ENCODE peak calls at places on chromosomes 1 and 21, in four cellular contexts. T, Q, W and R are unnamed samples.

GRCh38 chr1:55055084-55055882 is 15.9 kb downstream of the PCSK9 start:
- DNase-seq in T (no peak), Q (no peak), W (no peak), R (peak; percentile 22)

GRCh38 chr1:153678519-153679336 is at the start of gene NPR1:
- DNase-seq in T (no peak), Q (peak; percentile 66), W (no peak), R (peak; percentile 54)

GRCh38 chr21:26469789-26470188 is 103.3 kb downstream of the CYYR1 start:
- DNase-seq in T (peak; percentile 50), Q (no peak), W (no peak), R (no peak)

GRCh38 chr1:12398135-12398450 is 168.3 kb downstream of the VPS13D start:
- DNase-seq in T (no peak), Q (no peak), W (no peak), R (no peak)

GRCh38 chr1:172674831-172675613 is 16.1 kb downstream of the FASLG start:
- DNase-seq in T (no peak), Q (no peak), W (no peak), R (no peak)

GRCh38 chr1:50637460-50637859 is 214.2 kb upstream of the DMRTA2 start:
- DNase-seq in T (peak; percentile 21), Q (no peak), W (no peak), R (no peak)

GRCh38 chr1:185305419-185305818 is 11.6 kb downstream of the IVNS1ABP start:
- DNase-seq in T (no peak), Q (peak; percentile 65), W (no peak), R (no peak)

GRCh38 chr1:240111558-240111957 is 19.9 kb downstream of the FMN2 start:
- DNase-seq in T (no peak), Q (peak; percentile 61), W (no peak), R (no peak)

GRCh38 chr1:45493116-45493697 is 2.2 kb upstream of the TESK2 start:
- DNase-seq in T (peak; percentile 51), Q (peak; percentile 72), W (no peak), R (peak; percentile 38)

GRCh38 chr1:16175610-16176553 is 20.0 kb upstream of the EPHA2 start:
- DNase-seq in T (peak; percentile 91), Q (no peak), W (no peak), R (no peak)

GRCh38 chr21:38965241-38965640 is 159.5 kb downstream of the ETS2 start:
- DNase-seq in T (peak; percentile 51), Q (no peak), W (no peak), R (no peak)

GRCh38 chr1:87796521-87796920 is 467.8 kb downstream of the LMO4 start:
- DNase-seq in T (no peak), Q (no peak), W (no peak), R (no peak)

GRCh38 chr21:27564684-27565280 is 597.9 kb upstream of the ADAMTS5 start:
- DNase-seq in T (peak; percentile 70), Q (peak; percentile 65), W (peak; percentile 7), R (peak; percentile 38)

GRCh38 chr1:70090875-70091274 is 114.5 kb downstream of the LRRC40 start:
- DNase-seq in T (peak; percentile 79), Q (peak; percentile 25), W (no peak), R (no peak)

GRCh38 chr1:119549719-119550141 is 42.7 kb downstream of the HSD3B1 start:
- DNase-seq in T (peak; percentile 67), Q (peak; percentile 88), W (peak; percentile 19), R (peak; percentile 81)

GRCh38 chr1:164983023-164983650 is 373.4 kb downstream of the LMX1A start:
- DNase-seq in T (no peak), Q (peak; percentile 65), W (no peak), R (peak; percentile 46)

GRCh38 chr1:162629077-162629637 is 3.1 kb upstream of the DDR2 start:
- DNase-seq in T (no peak), Q (no peak), W (no peak), R (no peak)

GRCh38 chr1:188958461-188959115 is 1519.1 kb downstream of the BRINP3 start:
- DNase-seq in T (peak; percentile 33), Q (peak; percentile 40), W (no peak), R (no peak)

GRCh38 chr1:53657891-53658396 is 81.0 kb downstream of the GLIS1 start:
- DNase-seq in T (no peak), Q (no peak), W (no peak), R (no peak)
- H3K79me1 ChIP-seq in T (peaks cover 32% of the 10 kb centered on the region), Q (peaks cover 9% of the 10 kb centered on the region), W (no peaks in the 10 kb centered on the region), R (no peaks in the 10 kb centered on the region)

GRCh38 chr1:29629814-29630516 is 393.6 kb downstream of the PTPRU start:
- DNase-seq in T (no peak), Q (no peak), W (no peak), R (peak; percentile 14)
- H3K56ac ChIP-seq in T (no peak overlapping the region), Q (no peak overlapping the region), W (no peak overlapping the region), R (no peak overlapping the region)

DNA sequence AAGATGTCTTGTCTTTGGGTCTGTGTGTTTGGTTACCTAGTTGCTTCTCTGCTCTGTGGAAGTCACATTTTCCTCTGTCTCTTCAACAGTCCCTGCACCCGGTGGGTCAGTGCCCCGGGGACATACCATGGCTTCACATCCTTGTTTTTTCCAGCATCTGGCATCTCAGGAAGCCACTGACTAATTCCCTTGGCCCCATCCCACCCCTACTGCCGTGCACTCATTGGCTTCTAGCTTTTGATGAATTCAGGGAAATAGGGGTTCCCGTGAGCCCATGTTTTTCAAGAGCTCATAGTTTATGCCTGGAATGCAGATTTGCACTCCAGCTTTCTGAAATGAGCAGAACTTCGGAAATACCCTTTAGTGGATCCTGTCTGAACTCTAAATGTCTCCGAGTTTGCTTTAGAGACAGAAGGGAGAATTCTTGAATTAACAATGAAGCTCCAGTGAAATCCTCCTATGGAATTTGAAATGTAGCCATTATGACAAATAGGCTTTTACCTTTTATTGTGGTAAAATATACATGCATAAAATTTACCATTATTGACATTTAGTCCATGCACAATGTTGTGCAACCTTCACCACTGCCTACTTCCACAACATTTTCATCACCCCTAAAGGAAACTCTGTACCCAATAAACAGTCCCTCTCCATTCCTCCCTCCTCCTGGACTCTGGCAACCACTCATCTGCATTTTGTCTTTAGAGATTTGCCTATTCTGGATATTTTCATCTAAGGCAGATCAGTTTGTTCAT is 67.5 kb downstream of the CLIC6 start:
- DNase-seq in T (peak; percentile 44), Q (no peak), W (no peak), R (no peak)
- H3K27ac ChIP-seq in T (no peak overlapping the region), Q (no peak overlapping the region), W (no peak overlapping the region), R (no peak overlapping the region)

DNA sequence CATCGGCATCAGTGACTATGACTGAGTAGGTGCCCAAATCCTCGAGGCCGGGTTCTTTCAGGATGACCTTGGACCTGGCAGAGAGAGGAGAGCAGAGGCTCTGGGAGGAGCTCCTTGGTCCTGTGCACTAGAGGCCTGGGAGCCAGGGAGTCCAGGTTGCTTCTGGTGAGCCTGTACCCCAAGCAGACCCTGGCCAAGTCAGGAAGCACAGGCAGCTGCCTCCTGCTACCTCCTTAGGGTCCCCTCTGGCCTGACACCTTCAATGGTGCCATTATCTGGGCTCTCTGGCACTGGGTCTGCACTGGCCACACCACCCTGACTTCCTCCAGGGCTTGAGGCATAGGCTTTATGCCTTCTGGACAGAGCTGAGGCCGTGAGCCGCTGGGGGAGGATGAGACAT is 37.7 kb downstream of the MYOM3 start:
- DNase-seq in T (no peak), Q (no peak), W (no peak), R (no peak)
- H3K79me1 ChIP-seq in T (no peaks in the 10 kb centered on the region), Q (no peaks in the 10 kb centered on the region), W (no peaks in the 10 kb centered on the region), R (no peaks in the 10 kb centered on the region)

DNA sequence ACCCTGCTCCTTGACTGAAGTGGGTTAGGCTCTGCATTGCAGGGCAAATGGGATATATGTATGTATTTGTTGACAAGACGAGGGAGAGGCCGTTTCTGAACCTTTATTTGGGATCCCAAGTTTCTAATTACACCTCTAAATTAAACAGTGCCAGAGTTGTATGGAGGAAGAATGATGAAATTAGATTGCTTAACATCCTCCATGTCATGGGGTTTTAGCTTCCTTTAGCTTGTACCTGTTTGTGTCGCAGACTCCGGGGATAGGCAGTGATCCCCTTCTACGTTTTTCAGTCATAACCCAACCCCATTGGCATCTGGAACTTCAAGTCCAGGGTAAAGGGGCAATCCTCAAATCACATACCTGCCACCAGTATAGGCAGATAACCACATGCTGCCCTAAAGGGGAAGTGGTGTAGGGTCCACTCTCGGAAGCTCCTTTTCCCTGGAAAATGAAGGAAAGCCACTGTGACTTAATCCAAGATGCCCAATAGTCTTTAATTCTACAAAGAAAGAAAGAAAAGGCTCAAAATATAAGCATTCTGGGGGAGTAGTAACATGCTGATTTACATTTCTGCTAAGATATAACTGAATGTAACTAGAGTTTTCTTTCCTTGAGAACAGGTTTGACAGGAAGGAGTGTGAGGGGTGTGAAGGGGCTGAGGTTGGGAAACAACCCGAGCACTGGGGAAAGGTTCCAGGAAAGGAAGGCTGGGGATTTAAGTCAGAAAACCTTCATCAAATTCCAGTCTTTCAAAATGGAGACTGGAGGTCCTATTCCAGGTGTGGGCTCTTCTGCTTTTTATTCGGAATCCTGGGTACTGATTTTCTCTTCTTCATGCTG is 77.6 kb downstream of the RGL1 start:
- DNase-seq in T (no peak), Q (no peak), W (no peak), R (no peak)
- H3K56ac ChIP-seq in T (no peak overlapping the region), Q (peak overlapping the region; percentile 38), W (no peak overlapping the region), R (no peak overlapping the region)

GRCh38 chr1:41914515-41914914 is 4.2 kb downstream of the HIVEP3 start:
- DNase-seq in T (no peak), Q (no peak), W (no peak), R (no peak)
- H3K27ac ChIP-seq in T (no peak overlapping the region), Q (no peak overlapping the region), W (no peak overlapping the region), R (no peak overlapping the region)

DNA sequence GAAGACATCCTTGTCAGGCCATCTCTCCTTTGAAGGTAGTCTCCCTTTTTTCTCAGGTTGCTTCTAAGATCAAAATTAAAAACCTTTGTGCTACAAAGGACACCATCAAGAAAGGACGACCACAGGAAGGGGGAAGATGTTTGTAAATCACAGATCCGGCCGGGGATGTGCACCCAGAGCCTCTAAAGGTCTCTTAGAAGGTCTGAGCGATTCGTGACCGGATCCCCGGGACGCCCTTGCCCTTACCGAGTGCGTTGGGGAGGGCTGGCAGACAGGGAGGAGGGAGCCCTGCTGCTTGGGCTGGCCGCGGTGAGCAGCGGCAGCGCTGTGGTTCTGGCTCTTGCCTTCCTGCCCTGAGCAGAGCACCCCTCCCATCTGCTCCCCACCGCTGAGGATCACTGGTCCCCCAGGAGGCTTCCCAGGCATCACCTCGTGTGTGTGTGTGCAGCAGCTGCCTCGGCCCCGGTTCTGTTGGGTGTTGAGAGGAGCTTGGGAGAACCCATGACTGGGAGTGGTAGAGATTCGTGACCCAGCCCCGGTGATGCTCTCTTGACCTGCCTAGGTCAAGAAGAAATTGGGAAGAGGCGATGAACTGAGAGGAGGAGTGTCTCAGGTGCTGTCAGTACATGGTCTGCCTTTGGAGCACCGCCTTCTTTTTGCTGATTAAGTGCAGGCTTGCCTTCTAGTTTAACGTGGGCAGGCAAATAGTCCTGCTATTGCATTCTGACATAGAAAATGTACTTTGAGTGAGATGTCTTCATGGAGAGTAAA is 34.5 kb downstream of the AGPAT3 start:
- DNase-seq in T (no peak), Q (no peak), W (no peak), R (no peak)
- H3K79me1 ChIP-seq in T (peaks cover 58% of the 10 kb centered on the region), Q (no peaks in the 10 kb centered on the region), W (peaks cover 2% of the 10 kb centered on the region), R (no peaks in the 10 kb centered on the region)